ENCODE peak calls at places on chromosomes 5 and 9, in six cellular contexts. Q is neuronal stem cell, O is MM.1S, K is H9, G is GM12878, S is HepG2. X is an unnamed sample.

GRCh38 chr9:83937861-83938455 is 16.7 kb upstream of the KIF27 start:
- DNase-seq in Q (peak; percentile 63), K (no peak), G (no peak), S (peak; percentile 68), O (peak; percentile 75), X (peak; percentile 92)

GRCh38 chr5:81506378-81506777 is 112.4 kb upstream of the ACOT12 start:
- DNase-seq in S (no peak), Q (no peak), G (no peak), O (no peak), K (no peak), X (no peak)

GRCh38 chr9:136085815-136086212 is 9.3 kb downstream of the NACC2 start:
- DNase-seq in S (no peak), K (peak; percentile 23), O (no peak), Q (no peak), G (no peak), X (no peak)

GRCh38 chr5:4883388-4883787 is 256.7 kb upstream of the ADAMTS16 start:
- DNase-seq in O (no peak), Q (no peak), K (no peak), G (no peak), S (no peak), X (no peak)

GRCh38 chr9:109286981-109287380 is 33.9 kb downstream of the EPB41L4B start:
- DNase-seq in O (no peak), S (no peak), K (no peak), G (no peak), Q (no peak), X (no peak)

GRCh38 chr5:179225387-179225786 is 119.9 kb downstream of the ADAMTS2 start:
- DNase-seq in Q (no peak), K (peak; percentile 19), O (no peak), G (no peak), S (no peak), X (no peak)

GRCh38 chr9:7234144-7234543 is 476.4 kb downstream of the KDM4C start:
- DNase-seq in O (peak; percentile 37), S (peak; percentile 52), K (peak; percentile 84), Q (peak; percentile 17), G (no peak), X (peak; percentile 90)

GRCh38 chr5:120678279-120678678 is 214.2 kb downstream of the PRR16 start:
- DNase-seq in K (no peak), Q (no peak), S (no peak), G (no peak), O (no peak), X (no peak)

GRCh38 chr9:33475357-33475756 is 1.6 kb upstream of the NOL6 start:
- DNase-seq in G (no peak), K (no peak), O (no peak), Q (no peak), S (no peak), X (no peak)

GRCh38 chr5:155908543-155908942 is 418.4 kb upstream of the SGCD start:
- DNase-seq in Q (no peak), K (no peak), S (no peak), O (no peak), G (no peak), X (no peak)

GRCh38 chr9:95004452-95005275 is 278.2 kb downstream of the AOPEP start:
- DNase-seq in Q (no peak), K (no peak), O (peak; percentile 59), S (peak; percentile 48), G (no peak), X (no peak)

GRCh38 chr5:176762489-176762888 is 47.9 kb upstream of the UNC5A start:
- DNase-seq in S (no peak), G (no peak), O (no peak), Q (no peak), K (peak; percentile 45), X (no peak)

GRCh38 chr9:591292-591691 is 250.2 kb upstream of the DMRT1 start:
- DNase-seq in K (no peak), G (no peak), Q (no peak), S (no peak), O (no peak), X (no peak)

GRCh38 chr5:124245276-124245675 is 501.2 kb downstream of the ZNF608 start:
- DNase-seq in S (no peak), Q (no peak), G (no peak), O (no peak), K (no peak), X (no peak)
- H3K9me3 ChIP-seq in S (peaks cover 43% of the 10 kb centered on the region), Q (peaks cover 45% of the 10 kb centered on the region), G (no peaks in the 10 kb centered on the region), O (no peaks in the 10 kb centered on the region), K (peaks cover 11% of the 10 kb centered on the region), X (no peaks in the 10 kb centered on the region)

DNA sequence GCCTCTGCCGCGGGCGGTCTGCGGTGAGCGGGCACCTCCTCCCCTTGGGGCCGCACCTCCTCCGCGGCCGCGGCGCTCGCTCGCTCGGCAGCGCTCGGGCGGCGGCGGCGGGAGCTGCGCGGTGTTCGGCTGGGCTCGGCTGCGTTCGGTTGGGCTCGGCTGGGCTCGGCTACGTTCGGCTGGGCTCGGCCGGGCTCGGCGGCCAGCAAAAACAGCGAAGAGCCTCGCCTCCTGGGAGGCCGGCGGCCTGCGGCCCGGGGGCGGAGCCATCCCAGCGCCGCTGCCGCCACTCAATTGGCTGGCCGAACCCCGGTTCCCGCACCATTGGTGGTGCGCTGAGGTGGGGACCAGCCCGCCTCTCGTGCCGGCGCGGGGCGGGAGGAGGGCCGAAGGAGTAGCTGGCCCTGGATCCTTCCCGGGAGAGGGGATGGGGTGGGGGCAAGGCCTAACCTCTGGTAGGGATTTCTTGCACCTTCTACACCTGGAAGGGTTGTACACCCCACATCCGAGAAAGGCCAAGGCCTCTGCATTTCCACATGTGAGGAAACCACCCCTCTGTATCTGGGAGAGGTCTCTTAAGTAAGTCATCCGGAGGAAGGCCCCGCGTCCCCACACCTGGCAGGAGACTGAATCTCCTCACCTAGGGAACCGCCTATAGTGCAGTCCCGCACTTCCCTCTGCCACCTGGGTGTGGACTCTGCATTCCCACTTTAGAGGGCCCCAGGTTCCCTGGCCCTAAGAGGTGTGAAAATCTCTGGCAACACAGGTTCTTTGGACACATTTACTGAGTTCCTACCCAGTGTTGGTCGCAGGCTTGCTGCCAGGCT is at the start of gene ENHO:
- DNase-seq in K (peak; percentile 96), Q (peak; percentile 93), G (no peak), O (peak; percentile 90), S (peak; percentile 65), X (peak; percentile 96)
- H3K4me2 ChIP-seq in K (peak within 1 kb of the TSS; percentile 69), Q (peak within 1 kb of the TSS; percentile 96), G (peak within 1 kb of the TSS; percentile 59), O (peak within 1 kb of the TSS; percentile 77), S (peak within 1 kb of the TSS; percentile 71), X (peak within 1 kb of the TSS; percentile 76)

DNA sequence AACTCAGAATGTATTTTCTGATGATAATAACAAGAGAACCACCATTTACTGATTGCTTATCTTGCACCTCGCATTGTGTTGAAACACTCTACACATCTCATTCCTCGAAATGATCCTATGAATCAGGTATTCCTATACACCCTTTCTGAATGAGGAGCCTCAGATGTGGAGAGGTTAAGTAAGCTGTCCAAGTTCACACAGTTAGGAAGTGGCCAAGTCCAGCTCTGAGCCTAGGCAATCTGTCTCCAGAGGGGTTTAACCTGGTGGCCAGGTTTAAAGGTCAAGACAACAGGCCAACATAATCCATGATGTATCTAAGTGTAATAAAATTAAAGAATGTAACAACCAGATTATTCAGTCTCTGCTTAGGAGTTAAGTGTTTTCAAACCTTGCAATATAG is 12.9 kb downstream of the FAM169A start:
- DNase-seq in Q (no peak), S (no peak), O (no peak), G (no peak), K (no peak), X (no peak)
- H2AFZ ChIP-seq in Q (no peak overlapping the region), S (no peak overlapping the region), O (no peak overlapping the region), G (no peak overlapping the region), K (no peak overlapping the region), X (no peak overlapping the region)

DNA sequence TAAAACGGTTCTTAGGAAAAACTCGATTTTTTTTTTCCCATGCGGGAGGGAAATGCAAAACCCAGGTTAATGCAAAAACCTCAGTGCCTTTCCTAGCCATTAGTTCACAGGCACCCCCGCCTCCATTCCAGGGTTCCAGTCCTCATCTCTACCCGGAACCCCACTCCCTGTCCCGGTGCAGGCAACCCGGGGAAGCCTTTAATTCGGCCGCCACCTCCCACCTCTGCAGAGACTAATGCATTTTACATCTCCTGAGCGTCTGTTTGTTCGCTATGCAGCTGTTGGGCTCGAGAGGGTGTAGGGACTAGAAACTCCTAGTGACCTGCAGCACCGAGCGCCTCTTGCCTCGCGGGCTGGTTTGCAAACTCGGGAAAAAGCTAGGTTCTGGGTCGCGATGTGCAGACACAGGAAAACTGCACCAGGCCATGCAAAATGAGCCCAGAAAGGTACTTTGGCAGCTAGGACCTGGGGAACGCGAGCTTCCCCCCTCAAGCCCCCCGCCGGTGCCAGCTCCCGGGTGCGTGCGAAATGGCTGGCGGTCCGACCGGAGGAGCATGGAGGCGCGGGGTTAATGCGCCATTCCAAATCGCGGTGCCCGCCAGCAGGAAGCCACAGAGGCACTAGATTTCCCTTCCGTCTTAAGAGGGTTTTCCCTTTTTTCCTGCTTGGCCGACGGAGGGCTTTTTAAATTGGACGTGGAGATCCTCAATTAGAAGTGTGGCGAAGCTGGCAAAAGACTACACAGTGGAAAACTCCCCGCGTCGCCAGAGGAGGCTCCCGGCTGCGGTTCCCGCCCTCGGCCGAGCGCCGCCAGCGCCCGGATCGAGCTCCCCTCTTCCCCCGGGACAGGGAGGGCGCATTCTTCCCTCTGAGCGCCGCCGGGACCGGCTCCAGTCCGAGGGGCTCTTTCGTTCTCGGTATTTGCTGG is 3.4 kb downstream of the GDNF start:
- DNase-seq in G (no peak), Q (no peak), O (no peak), K (peak; percentile 63), S (no peak), X (no peak)
- H3K9me3 ChIP-seq in G (no peaks in the 10 kb centered on the region), Q (peaks cover 8% of the 10 kb centered on the region), O (no peaks in the 10 kb centered on the region), K (no peaks in the 10 kb centered on the region), S (no peaks in the 10 kb centered on the region), X (no peaks in the 10 kb centered on the region)

GRCh38 chr5:91283899-91284298 is 99.2 kb downstream of the ARRDC3 start:
- DNase-seq in O (no peak), S (no peak), G (no peak), Q (no peak), K (no peak), X (no peak)
- H3K4me2 ChIP-seq in O (no peak overlapping the region), S (no peak overlapping the region), G (no peak overlapping the region), Q (no peak overlapping the region), K (no peak overlapping the region), X (no peak overlapping the region)

DNA sequence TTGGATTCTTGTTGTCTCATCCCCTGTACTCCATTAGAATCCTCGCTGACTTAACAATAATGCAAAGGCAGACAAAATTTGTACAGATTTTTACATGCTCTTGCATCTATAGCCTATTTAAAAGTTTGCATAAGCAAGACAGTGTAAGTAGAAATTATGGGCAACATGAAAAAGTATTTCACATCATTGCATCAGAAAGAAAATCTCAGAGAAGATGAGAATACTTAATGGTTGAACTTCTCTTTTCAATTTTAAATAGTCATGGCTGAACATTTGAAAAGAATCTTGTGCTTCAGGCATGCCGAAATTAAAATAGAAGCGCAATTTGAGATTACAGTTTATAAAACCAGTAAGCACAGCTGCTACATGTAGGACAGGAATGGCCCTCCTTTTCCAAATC is 226.4 kb downstream of the EFNA5 start:
- DNase-seq in G (no peak), S (no peak), Q (no peak), O (no peak), K (no peak), X (no peak)
- H2AFZ ChIP-seq in G (no peak overlapping the region), S (no peak overlapping the region), Q (no peak overlapping the region), O (no peak overlapping the region), K (no peak overlapping the region), X (no peak overlapping the region)

DNA sequence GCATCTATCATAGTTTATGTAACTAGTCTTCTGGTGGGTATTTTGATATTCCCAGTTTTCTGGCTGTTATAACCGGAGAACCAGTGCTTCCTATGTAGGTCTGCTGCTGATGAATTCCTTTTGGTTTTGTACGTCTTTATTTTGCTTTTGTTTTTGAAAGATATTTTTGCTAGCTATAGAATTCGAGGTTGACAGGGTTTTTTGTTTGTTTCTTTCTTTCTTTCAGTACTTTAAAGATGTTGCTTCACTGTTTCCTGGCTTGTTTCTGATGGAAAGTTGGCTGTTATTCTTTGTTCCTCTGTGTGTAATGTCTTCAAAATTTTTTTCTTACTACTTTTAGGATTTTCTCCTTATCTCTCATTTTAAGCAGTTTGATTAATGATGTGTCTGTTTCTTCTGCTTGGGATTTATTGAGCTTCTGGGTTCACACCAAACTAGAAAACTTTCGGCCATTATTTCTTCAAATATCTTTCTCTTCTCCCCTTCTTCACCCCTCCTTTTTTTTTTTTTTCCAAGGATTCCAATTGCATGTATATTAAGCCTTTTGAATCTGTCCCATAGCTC is 27.5 kb downstream of the ZNF618 start:
- DNase-seq in Q (no peak), O (no peak), S (no peak), K (no peak), G (no peak), X (no peak)
- H3K9me3 ChIP-seq in Q (peaks cover 3% of the 10 kb centered on the region), O (no peaks in the 10 kb centered on the region), S (no peaks in the 10 kb centered on the region), K (no peaks in the 10 kb centered on the region), G (no peaks in the 10 kb centered on the region), X (no peaks in the 10 kb centered on the region)